ENCODE peak calls at places on chromosomes 2 and 18, in five cellular contexts. One of them, this sample, is unnamed.

GRCh38 chr18:63949068-63949737 is at the start of gene HMSD:
- DNase-seq in amniotic stem cell: no peak
- DNase-seq in neuronal stem cell: peak
- DNase-seq in LoVo: peak
- DNase-seq in Peyer's patch: peak
- DNase-seq in this sample: peak

GRCh38 chr18:13284330-13285027 is 65.9 kb downstream of the LDLRAD4 start:
- DNase-seq in LoVo: no peak
- DNase-seq in Peyer's patch: no peak
- DNase-seq in amniotic stem cell: no peak
- DNase-seq in neuronal stem cell: no peak
- DNase-seq in this sample: no peak

GRCh38 chr2:66390152-66390551 is 44.8 kb upstream of the MEIS1 start:
- DNase-seq in Peyer's patch: no peak
- DNase-seq in amniotic stem cell: no peak
- DNase-seq in LoVo: no peak
- DNase-seq in neuronal stem cell: no peak
- DNase-seq in this sample: no peak

GRCh38 chr2:121297217-121297830 is 12.3 kb upstream of the TFCP2L1 start:
- DNase-seq in neuronal stem cell: no peak
- DNase-seq in Peyer's patch: peak
- DNase-seq in amniotic stem cell: peak
- DNase-seq in LoVo: peak
- DNase-seq in this sample: no peak

GRCh38 chr2:238727585-238728321 is 120.1 kb upstream of the TWIST2 start:
- DNase-seq in Peyer's patch: no peak
- DNase-seq in neuronal stem cell: no peak
- DNase-seq in LoVo: no peak
- DNase-seq in amniotic stem cell: peak
- DNase-seq in this sample: peak

GRCh38 chr2:198883604-198884003 is 574.1 kb downstream of the SATB2 start:
- DNase-seq in Peyer's patch: no peak
- DNase-seq in amniotic stem cell: no peak
- DNase-seq in neuronal stem cell: no peak
- DNase-seq in LoVo: no peak
- DNase-seq in this sample: no peak

GRCh38 chr2:100320547-100321180 is 1.6 kb downstream of the LONRF2 start:
- DNase-seq in amniotic stem cell: no peak
- DNase-seq in Peyer's patch: no peak
- DNase-seq in neuronal stem cell: no peak
- DNase-seq in LoVo: no peak
- DNase-seq in this sample: no peak

GRCh38 chr18:23479829-23480505 is 23.3 kb upstream of the RMC1 start:
- DNase-seq in LoVo: no peak
- DNase-seq in neuronal stem cell: no peak
- DNase-seq in Peyer's patch: no peak
- DNase-seq in amniotic stem cell: no peak
- DNase-seq in this sample: no peak

GRCh38 chr2:128622916-128623620 is 304.4 kb upstream of the HS6ST1 start:
- DNase-seq in neuronal stem cell: no peak
- DNase-seq in LoVo: no peak
- DNase-seq in amniotic stem cell: no peak
- DNase-seq in Peyer's patch: no peak
- DNase-seq in this sample: no peak

GRCh38 chr2:148179724-148180123 is 158.8 kb downstream of the MBD5 start:
- DNase-seq in neuronal stem cell: no peak
- DNase-seq in amniotic stem cell: no peak
- DNase-seq in Peyer's patch: no peak
- DNase-seq in LoVo: no peak
- DNase-seq in this sample: no peak

GRCh38 chr2:235937936-235938335 is 230.2 kb downstream of the GBX2 start:
- DNase-seq in LoVo: no peak
- DNase-seq in amniotic stem cell: no peak
- DNase-seq in neuronal stem cell: no peak
- DNase-seq in Peyer's patch: peak
- DNase-seq in this sample: no peak

GRCh38 chr2:10414000-10414451 is 34.1 kb downstream of the ODC1 start:
- DNase-seq in neuronal stem cell: no peak
- DNase-seq in Peyer's patch: peak
- DNase-seq in amniotic stem cell: no peak
- DNase-seq in LoVo: peak
- DNase-seq in this sample: no peak

GRCh38 chr2:134685967-134686366 is 32.8 kb downstream of the TMEM163 start:
- DNase-seq in Peyer's patch: no peak
- DNase-seq in neuronal stem cell: no peak
- DNase-seq in amniotic stem cell: no peak
- DNase-seq in LoVo: no peak
- DNase-seq in this sample: no peak

GRCh38 chr2:240453461-240454030 is 18.1 kb downstream of the GPC1 start:
- DNase-seq in LoVo: no peak
- DNase-seq in neuronal stem cell: no peak
- DNase-seq in amniotic stem cell: no peak
- DNase-seq in Peyer's patch: no peak
- DNase-seq in this sample: no peak

GRCh38 chr2:221958224-221958623 is 340.6 kb downstream of the PAX3 start:
- DNase-seq in amniotic stem cell: no peak
- DNase-seq in neuronal stem cell: no peak
- DNase-seq in LoVo: no peak
- DNase-seq in Peyer's patch: no peak
- DNase-seq in this sample: no peak

GRCh38 chr18:55064760-55065159 is 105.5 kb upstream of the CCDC68 start:
- DNase-seq in LoVo: no peak
- DNase-seq in amniotic stem cell: no peak
- DNase-seq in Peyer's patch: no peak
- DNase-seq in neuronal stem cell: no peak
- DNase-seq in this sample: no peak

GRCh38 chr2:138910427-138910826 is 130.2 kb upstream of the NXPH2 start:
- DNase-seq in LoVo: no peak
- DNase-seq in Peyer's patch: no peak
- DNase-seq in neuronal stem cell: no peak
- DNase-seq in amniotic stem cell: no peak
- DNase-seq in this sample: no peak

GRCh38 chr2:231124833-231125232 is at the start of gene HTR2B:
- DNase-seq in amniotic stem cell: no peak
- DNase-seq in LoVo: no peak
- DNase-seq in neuronal stem cell: no peak
- DNase-seq in Peyer's patch: no peak
- DNase-seq in this sample: no peak

GRCh38 chr2:18454692-18455255 is 105.7 kb downstream of the RDH14 start:
- DNase-seq in LoVo: no peak
- DNase-seq in Peyer's patch: no peak
- DNase-seq in neuronal stem cell: no peak
- DNase-seq in amniotic stem cell: no peak
- DNase-seq in this sample: no peak

GRCh38 chr18:79507076-79507545 is 111.4 kb downstream of the NFATC1 start:
- DNase-seq in amniotic stem cell: no peak
- DNase-seq in LoVo: no peak
- DNase-seq in Peyer's patch: peak
- DNase-seq in neuronal stem cell: no peak
- DNase-seq in this sample: peak

GRCh38 chr2:238947920-238948710 is 100.2 kb downstream of the TWIST2 start:
- DNase-seq in amniotic stem cell: peak
- DNase-seq in Peyer's patch: peak
- DNase-seq in neuronal stem cell: no peak
- DNase-seq in LoVo: peak
- DNase-seq in this sample: peak

GRCh38 chr2:62413116-62413663 is 92.8 kb downstream of the TMEM17 start:
- DNase-seq in Peyer's patch: no peak
- DNase-seq in LoVo: no peak
- DNase-seq in amniotic stem cell: no peak
- DNase-seq in neuronal stem cell: no peak
- DNase-seq in this sample: no peak

GRCh38 chr2:201779996-201780673 is 598 bp downstream of the ALS2 start:
- DNase-seq in LoVo: peak
- DNase-seq in Peyer's patch: no peak
- DNase-seq in neuronal stem cell: no peak
- DNase-seq in amniotic stem cell: no peak
- DNase-seq in this sample: no peak

GRCh38 chr2:20356042-20356441 is 5.4 kb upstream of the PUM2 start:
- DNase-seq in amniotic stem cell: no peak
- DNase-seq in Peyer's patch: no peak
- DNase-seq in LoVo: peak
- DNase-seq in neuronal stem cell: no peak
- DNase-seq in this sample: no peak

GRCh38 chr2:15556311-15556930 is 4.7 kb downstream of the NBAS start:
- DNase-seq in amniotic stem cell: no peak
- DNase-seq in neuronal stem cell: no peak
- DNase-seq in LoVo: no peak
- DNase-seq in Peyer's patch: no peak
- DNase-seq in this sample: no peak

GRCh38 chr18:3055861-3056260 is 42.9 kb upstream of the LPIN2 start:
- DNase-seq in LoVo: no peak
- DNase-seq in Peyer's patch: no peak
- DNase-seq in neuronal stem cell: no peak
- DNase-seq in amniotic stem cell: no peak
- DNase-seq in this sample: no peak

GRCh38 chr2:38702413-38702812 is 36.5 kb downstream of the GALM start:
- DNase-seq in LoVo: no peak
- DNase-seq in Peyer's patch: no peak
- DNase-seq in amniotic stem cell: peak
- DNase-seq in neuronal stem cell: no peak
- DNase-seq in this sample: no peak

GRCh38 chr2:198134287-198134955 is 330.0 kb downstream of the PLCL1 start:
- DNase-seq in LoVo: no peak
- DNase-seq in neuronal stem cell: no peak
- DNase-seq in amniotic stem cell: no peak
- DNase-seq in Peyer's patch: no peak
- DNase-seq in this sample: no peak

GRCh38 chr2:42962521-42962953 is 170.2 kb upstream of the HAAO start:
- DNase-seq in amniotic stem cell: no peak
- DNase-seq in LoVo: no peak
- DNase-seq in neuronal stem cell: no peak
- DNase-seq in Peyer's patch: no peak
- DNase-seq in this sample: no peak

GRCh38 chr18:45602926-45603325 is 12.3 kb upstream of the SLC14A2 start:
- DNase-seq in Peyer's patch: no peak
- DNase-seq in LoVo: no peak
- DNase-seq in amniotic stem cell: no peak
- DNase-seq in neuronal stem cell: no peak
- DNase-seq in this sample: no peak

GRCh38 chr18:32439241-32439640 is 31.4 kb downstream of the GAREM1 start:
- DNase-seq in neuronal stem cell: no peak
- DNase-seq in Peyer's patch: no peak
- DNase-seq in LoVo: no peak
- DNase-seq in amniotic stem cell: no peak
- DNase-seq in this sample: no peak

GRCh38 chr2:242030858-242031257 is 161.3 kb downstream of the RTP5 start:
- DNase-seq in neuronal stem cell: no peak
- DNase-seq in LoVo: no peak
- DNase-seq in amniotic stem cell: no peak
- DNase-seq in Peyer's patch: peak
- DNase-seq in this sample: no peak

GRCh38 chr2:44170337-44170736 is 1.7 kb downstream of the PPM1B start:
- DNase-seq in neuronal stem cell: no peak
- DNase-seq in LoVo: no peak
- DNase-seq in amniotic stem cell: no peak
- DNase-seq in Peyer's patch: no peak
- DNase-seq in this sample: no peak

This sample was measured in left ventricle myocardium inferior.